ENCODE peak calls at places on chromosomes 13 and 19, in ten cellular contexts. Q is germinal center; L is cardiac muscle cell; E is iris pigment epithelial cell; M is NCI-H524 treated with DMSO at 0.1 percent for 48 hours; V is pancreas; P is hypothalamus; D is AG08396; O is activated CD4-positive, alpha-beta T cell treated with anti-CD3 and anti-CD28 coated beads, Interleukin-2, amount 50 U/mL, for 24 hours; J is T-cell. C is an unnamed sample.
A peak's percentile ranks its signal among the peaks of the same experiment; 100 is the strongest.

GRCh38 chr19:49861127-49861526 is 6.2 kb downstream of the PNKP start:
- DNase-seq in Q (no peak), L (peak; percentile 27), E (peak; percentile 42), M (no peak), V (peak; percentile 44), P (no peak), D (no peak), O (no peak), J (no peak), C (peak; percentile 37)

GRCh38 chr19:33388817-33389573 is 15.5 kb downstream of the CEBPG start:
- DNase-seq in Q (no peak), L (no peak), E (no peak), M (no peak), V (peak; percentile 28), P (no peak), D (no peak), O (no peak), J (no peak), C (no peak)

GRCh38 chr13:51862965-51863364 is 1.2 kb downstream of the CCDC70 start:
- DNase-seq in Q (no peak), L (no peak), E (no peak), M (no peak), V (no peak), P (no peak), D (no peak), O (no peak), J (peak; percentile 11), C (no peak)

GRCh38 chr13:95480131-95480545 is 72.4 kb upstream of the CLDN10 start:
- DNase-seq in Q (no peak), L (peak; percentile 68), E (no peak), M (no peak), V (no peak), P (no peak), D (no peak), O (no peak), J (no peak), C (peak; percentile 68)

GRCh38 chr13:23696610-23697009 is 126.4 kb downstream of the TNFRSF19 start:
- DNase-seq in Q (no peak), L (no peak), E (no peak), M (no peak), V (no peak), P (no peak), D (no peak), O (no peak), J (no peak), C (no peak)

GRCh38 chr13:51423766-51424165 is 29.1 kb downstream of the INTS6 start:
- DNase-seq in Q (no peak), L (no peak), E (no peak), M (no peak), V (no peak), P (no peak), D (no peak), O (no peak), J (no peak), C (no peak)

GRCh38 chr13:23440821-23441608 is 7.5 kb upstream of the SACS start:
- DNase-seq in Q (no peak), L (no peak), E (no peak), M (no peak), V (no peak), P (no peak), D (no peak), O (no peak), J (no peak), C (no peak)

GRCh38 chr19:46919324-46919723 is 58.5 kb downstream of the ARHGAP35 start:
- DNase-seq in Q (no peak), L (no peak), E (peak; percentile 45), M (no peak), V (no peak), P (no peak), D (no peak), O (no peak), J (no peak), C (no peak)

GRCh38 chr13:47499358-47500150 is 501.5 kb downstream of the SUCLA2 start:
- DNase-seq in Q (no peak), L (peak; percentile 71), E (peak; percentile 78), M (no peak), V (no peak), P (no peak), D (peak; percentile 36), O (no peak), J (no peak), C (peak; percentile 78)

C was measured in cardiac fibroblast.